ENCODE peak calls at places on chromosomes 1 and 21, in eight cellular contexts. One of them, this sample, is unnamed.

GRCh38 chr21:44319407-44320065 is 19.7 kb downstream of the CFAP410 start:
- DNase-seq in kidney tubule cell: no peak
- DNase-seq in nephron progenitor cell: no peak
- DNase-seq in HS-5: no peak
- DNase-seq in SJSA1: no peak
- DNase-seq in left colon: no peak
- DNase-seq in foreskin keratinocyte: no peak
- DNase-seq in activated CD8-positive, alpha-beta memory T cell treated with anti-CD3 and anti-CD28 coated beads for 48 hours: no peak
- DNase-seq in this sample: no peak

GRCh38 chr1:95730986-95731385 is 497.0 kb downstream of the RWDD3 start:
- DNase-seq in kidney tubule cell: no peak
- DNase-seq in nephron progenitor cell: no peak
- DNase-seq in HS-5: no peak
- DNase-seq in SJSA1: no peak
- DNase-seq in left colon: no peak
- DNase-seq in foreskin keratinocyte: peak
- DNase-seq in activated CD8-positive, alpha-beta memory T cell treated with anti-CD3 and anti-CD28 coated beads for 48 hours: no peak
- DNase-seq in this sample: no peak

GRCh38 chr21:36656138-36656537 is 42.8 kb upstream of the SIM2 start:
- DNase-seq in kidney tubule cell: peak
- DNase-seq in nephron progenitor cell: no peak
- DNase-seq in HS-5: no peak
- DNase-seq in SJSA1: no peak
- DNase-seq in left colon: no peak
- DNase-seq in foreskin keratinocyte: peak
- DNase-seq in activated CD8-positive, alpha-beta memory T cell treated with anti-CD3 and anti-CD28 coated beads for 48 hours: no peak
- DNase-seq in this sample: no peak

GRCh38 chr1:62381831-62382505 is 54.9 kb upstream of the USP1 start:
- DNase-seq in kidney tubule cell: no peak
- DNase-seq in nephron progenitor cell: no peak
- DNase-seq in HS-5: no peak
- DNase-seq in SJSA1: no peak
- DNase-seq in left colon: no peak
- DNase-seq in foreskin keratinocyte: peak
- DNase-seq in activated CD8-positive, alpha-beta memory T cell treated with anti-CD3 and anti-CD28 coated beads for 48 hours: no peak
- DNase-seq in this sample: no peak

GRCh38 chr1:160997323-160998038 is 23.5 kb downstream of the F11R start:
- DNase-seq in kidney tubule cell: peak
- DNase-seq in nephron progenitor cell: no peak
- DNase-seq in HS-5: no peak
- DNase-seq in SJSA1: no peak
- DNase-seq in left colon: peak
- DNase-seq in foreskin keratinocyte: peak
- DNase-seq in activated CD8-positive, alpha-beta memory T cell treated with anti-CD3 and anti-CD28 coated beads for 48 hours: no peak
- DNase-seq in this sample: peak

GRCh38 chr1:244672961-244673695 is 20.2 kb downstream of the DESI2 start:
- DNase-seq in kidney tubule cell: no peak
- DNase-seq in nephron progenitor cell: no peak
- DNase-seq in HS-5: no peak
- DNase-seq in SJSA1: no peak
- DNase-seq in left colon: no peak
- DNase-seq in foreskin keratinocyte: no peak
- DNase-seq in activated CD8-positive, alpha-beta memory T cell treated with anti-CD3 and anti-CD28 coated beads for 48 hours: no peak
- DNase-seq in this sample: peak

GRCh38 chr1:247528812-247529474 is 7.3 kb downstream of the OR2C3 start:
- DNase-seq in kidney tubule cell: peak
- DNase-seq in nephron progenitor cell: no peak
- DNase-seq in HS-5: no peak
- DNase-seq in SJSA1: no peak
- DNase-seq in left colon: no peak
- DNase-seq in foreskin keratinocyte: peak
- DNase-seq in activated CD8-positive, alpha-beta memory T cell treated with anti-CD3 and anti-CD28 coated beads for 48 hours: no peak
- DNase-seq in this sample: no peak

GRCh38 chr1:71737768-71738167 is 544.6 kb downstream of the NEGR1 start:
- DNase-seq in kidney tubule cell: no peak
- DNase-seq in nephron progenitor cell: no peak
- DNase-seq in HS-5: no peak
- DNase-seq in SJSA1: no peak
- DNase-seq in left colon: no peak
- DNase-seq in foreskin keratinocyte: no peak
- DNase-seq in activated CD8-positive, alpha-beta memory T cell treated with anti-CD3 and anti-CD28 coated beads for 48 hours: no peak
- DNase-seq in this sample: no peak

This sample was measured in left cardiac atrium.